ENCODE peak calls at places on chromosomes 3 and 15, in five cellular contexts. L is lung, V is tibial artery, M is BE2C, N is upper lobe of right lung. H is an unnamed sample.

GRCh38 chr3:122857019-122857418 is 62.1 kb downstream of the SLC49A4 start:
- DNase-seq in N (no peak), M (no peak), L (no peak), V (no peak), H (peak)

GRCh38 chr3:153144779-153145178 is 17.2 kb upstream of the RAP2B start:
- DNase-seq in V (no peak), M (no peak), L (no peak), N (no peak), H (peak)

GRCh38 chr15:74727727-74728126 is 2.4 kb upstream of the CYP1A1 start:
- DNase-seq in M (no peak), L (no peak), N (no peak), V (no peak), H (no peak)

GRCh38 chr3:46629571-46630517 is 17.5 kb downstream of the FAM240A start:
- DNase-seq in V (peak), M (peak), L (peak), N (peak), H (peak)

GRCh38 chr3:7436542-7436941 is 575.6 kb downstream of the GRM7 start:
- DNase-seq in L (no peak), V (no peak), M (no peak), N (no peak), H (no peak)

GRCh38 chr3:32872487-32873382 is 54.9 kb downstream of the TRIM71 start:
- DNase-seq in M (no peak), V (no peak), L (peak), N (peak), H (peak)

GRCh38 chr3:154791611-154792010 is 288.5 kb upstream of the MME start:
- DNase-seq in M (no peak), V (no peak), L (no peak), N (no peak), H (no peak)

GRCh38 chr15:85472349-85472748 is 91.9 kb downstream of the AKAP13 start:
- DNase-seq in M (no peak), N (no peak), L (no peak), V (no peak), H (no peak)

GRCh38 chr3:111999924-112000835 is 1.5 kb downstream of the TAGLN3 start:
- DNase-seq in V (no peak), N (no peak), L (no peak), M (no peak), H (no peak)

GRCh38 chr3:195767792-195768191 is 43.9 kb downstream of the MUC4 start:
- DNase-seq in M (no peak), N (peak), V (no peak), L (no peak), H (no peak)

GRCh38 chr3:76756578-76756977 is 283.3 kb upstream of the ROBO2 start:
- DNase-seq in V (no peak), L (no peak), N (no peak), M (no peak), H (no peak)

GRCh38 chr3:42264399-42265058 is 1.5 kb downstream of the CCK start:
- DNase-seq in L (peak), N (peak), M (no peak), V (no peak), H (peak)

GRCh38 chr3:145557405-145557804 is 603.6 kb downstream of the PLOD2 start:
- DNase-seq in M (peak), N (no peak), L (no peak), V (no peak), H (peak)

GRCh38 chr3:181703701-181704420 is 7.9 kb upstream of the SOX2 start:
- DNase-seq in N (no peak), V (no peak), M (no peak), L (no peak), H (no peak)

GRCh38 chr3:63193647-63194046 is 84.5 kb upstream of the SYNPR start:
- DNase-seq in M (no peak), N (no peak), V (no peak), L (no peak), H (peak)

GRCh38 chr15:60001642-60002527 is 2.2 kb upstream of the FOXB1 start:
- DNase-seq in L (no peak), N (no peak), V (no peak), M (no peak), H (no peak)

GRCh38 chr3:132788299-132788698 is 66.1 kb upstream of the NPHP3 start:
- DNase-seq in L (no peak), V (no peak), M (no peak), N (no peak), H (peak)

GRCh38 chr3:152497457-152497856 is 228.7 kb downstream of the MBNL1 start:
- DNase-seq in N (no peak), L (no peak), M (no peak), V (no peak), H (no peak)

GRCh38 chr15:33678606-33679005 is 289.7 kb upstream of the CHRM5 start:
- DNase-seq in L (no peak), N (no peak), M (peak), V (no peak), H (no peak)

GRCh38 chr3:146521356-146521755 is 23.1 kb downstream of the PLSCR1 start:
- DNase-seq in N (no peak), V (no peak), L (no peak), M (no peak), H (no peak)

GRCh38 chr3:52227766-52228165 is 2.3 kb upstream of the TLR9 start:
- DNase-seq in N (no peak), V (no peak), L (no peak), M (no peak), H (no peak)

GRCh38 chr3:139906441-139906840 is 28.5 kb upstream of the CLSTN2 start:
- DNase-seq in N (no peak), L (no peak), V (no peak), M (no peak), H (peak)

GRCh38 chr3:107524214-107525100 is 1.7 kb downstream of the BBX start:
- DNase-seq in N (peak), L (peak), M (peak), V (peak), H (peak)

GRCh38 chr3:134327594-134327975 is 46.7 kb downstream of the AMOTL2 start:
- DNase-seq in N (no peak), M (no peak), V (no peak), L (no peak), H (peak)

GRCh38 chr15:31245135-31245689 is 81.4 kb upstream of the KLF13 start:
- DNase-seq in M (no peak), N (peak), V (no peak), L (no peak), H (no peak)

GRCh38 chr3:114179575-114179974 is 723 bp upstream of the DRD3 start:
- DNase-seq in L (no peak), M (peak), N (no peak), V (no peak), H (peak)

GRCh38 chr15:90625037-90625436 is 92.1 kb upstream of the BLM start:
- DNase-seq in L (no peak), M (no peak), N (no peak), V (no peak), H (no peak)

GRCh38 chr3:35640736-35641135 is 1.4 kb downstream of the ARPP21 start:
- DNase-seq in V (no peak), N (no peak), L (no peak), M (no peak), H (no peak)

GRCh38 chr3:54079314-54079713 is 43.0 kb upstream of the CACNA2D3 start:
- DNase-seq in M (no peak), V (no peak), N (no peak), L (no peak), H (no peak)

GRCh38 chr15:39282663-39283208 is 298.1 kb upstream of the THBS1 start:
- DNase-seq in N (no peak), V (no peak), L (no peak), M (no peak), H (no peak)

GRCh38 chr3:4741404-4742307 is 237.6 kb upstream of the BHLHE40 start:
- DNase-seq in V (peak), M (no peak), L (peak), N (no peak), H (peak)

GRCh38 chr3:184085389-184085852 is 11.4 kb upstream of the HTR3E start:
- DNase-seq in N (no peak), L (no peak), M (no peak), V (no peak), H (no peak)

GRCh38 chr15:63476229-63476632 is 28.2 kb upstream of the USP3 start:
- DNase-seq in M (no peak), L (no peak), N (no peak), V (no peak), H (peak)

GRCh38 chr3:194640829-194641228 is 7.6 kb upstream of the TMEM44 start:
- DNase-seq in M (peak), L (no peak), N (no peak), V (no peak), H (peak)

GRCh38 chr15:90442423-90442822 is 54.4 kb downstream of the IQGAP1 start:
- DNase-seq in N (no peak), V (no peak), L (no peak), M (no peak), H (no peak)

GRCh38 chr3:133970916-133971315 is 58.8 kb downstream of the SLCO2A1 start:
- DNase-seq in M (peak), V (no peak), N (no peak), L (no peak), H (no peak)

GRCh38 chr3:34005886-34006285 is 207.5 kb downstream of the PDCD6IP start:
- DNase-seq in M (no peak), L (no peak), V (no peak), N (no peak), H (peak)

GRCh38 chr15:62559049-62559733 is 394.1 kb upstream of the C2CD4B start:
- DNase-seq in V (peak), M (no peak), N (no peak), L (no peak), H (no peak)

GRCh38 chr3:9202546-9202945 is 46.9 kb downstream of the SRGAP3 start:
- DNase-seq in V (no peak), L (no peak), M (no peak), N (no peak), H (no peak)

GRCh38 chr3:169298247-169298992 is 365.1 kb downstream of the MECOM start:
- DNase-seq in V (no peak), M (no peak), N (no peak), L (no peak), H (no peak)

GRCh38 chr3:169295912-169296311 is 367.6 kb downstream of the MECOM start:
- DNase-seq in M (no peak), V (no peak), L (no peak), N (no peak), H (no peak)

GRCh38 chr3:169299129-169299528 is 364.4 kb downstream of the MECOM start:
- DNase-seq in L (no peak), M (no peak), V (no peak), N (no peak), H (no peak)

GRCh38 chr3:169297214-169297613 is 366.3 kb downstream of the MECOM start:
- DNase-seq in L (no peak), V (no peak), M (no peak), N (no peak), H (no peak)

GRCh38 chr3:169295126-169295525 is 368.4 kb downstream of the MECOM start:
- DNase-seq in M (peak), V (no peak), L (no peak), N (no peak), H (peak)
- TF ChIP-seq CTCF in M (peak), V (no peak), L (no peak), N (peak), H (peak)

DNA sequence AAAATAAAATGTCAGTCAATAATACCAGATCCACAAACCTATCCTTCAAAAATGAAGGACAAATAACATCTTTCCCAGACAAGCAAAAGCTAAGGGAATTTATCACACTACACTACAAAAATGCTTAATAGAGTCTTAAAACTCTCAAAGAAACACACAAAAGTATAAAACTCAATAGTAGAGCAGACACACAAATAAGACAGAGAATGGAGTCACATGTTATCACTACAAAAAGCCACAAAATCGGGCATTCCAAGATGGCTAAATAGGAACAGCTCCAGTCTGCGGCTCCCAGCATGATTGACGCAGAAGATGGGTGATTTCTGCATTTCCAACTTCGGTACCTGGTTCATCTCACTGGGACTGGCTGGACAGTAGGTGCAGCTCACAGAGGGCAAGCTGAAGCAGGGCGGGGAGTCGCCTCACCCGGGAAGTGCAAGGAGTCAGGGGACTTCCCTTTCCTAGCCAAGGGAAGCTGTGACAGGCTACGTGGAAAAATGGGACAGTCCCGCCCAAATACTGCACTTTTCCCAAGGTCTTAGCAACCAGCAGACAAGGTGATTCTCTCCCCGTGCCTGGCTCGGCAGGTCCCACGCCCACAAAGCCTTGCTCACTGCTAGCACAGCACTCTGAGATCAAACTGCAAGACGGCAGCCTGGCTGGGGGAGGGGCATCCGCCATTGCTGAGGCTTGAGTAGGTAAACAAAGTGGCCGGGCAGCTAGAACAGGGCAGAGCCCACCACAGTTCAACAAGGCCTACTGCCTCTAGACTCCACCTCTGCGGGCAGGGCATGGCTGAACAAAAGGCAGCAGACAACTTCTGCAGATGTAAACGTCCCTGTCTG is 46.3 kb downstream of the SENP7 start:
- DNase-seq in M (no peak), L (no peak), N (no peak), V (no peak), H (no peak)
- H3K4me3 ChIP-seq in M (no peak), L (no peak), N (no peak), V (no peak), H (no peak)

GRCh38 chr15:42796955-42797779 is 60.2 kb upstream of the CDAN1 start:
- DNase-seq in L (no peak), M (no peak), V (no peak), N (no peak), H (peak)
- TF ChIP-seq CTCF in L (no peak), M (peak), V (no peak), N (no peak), H (no peak)

DNA sequence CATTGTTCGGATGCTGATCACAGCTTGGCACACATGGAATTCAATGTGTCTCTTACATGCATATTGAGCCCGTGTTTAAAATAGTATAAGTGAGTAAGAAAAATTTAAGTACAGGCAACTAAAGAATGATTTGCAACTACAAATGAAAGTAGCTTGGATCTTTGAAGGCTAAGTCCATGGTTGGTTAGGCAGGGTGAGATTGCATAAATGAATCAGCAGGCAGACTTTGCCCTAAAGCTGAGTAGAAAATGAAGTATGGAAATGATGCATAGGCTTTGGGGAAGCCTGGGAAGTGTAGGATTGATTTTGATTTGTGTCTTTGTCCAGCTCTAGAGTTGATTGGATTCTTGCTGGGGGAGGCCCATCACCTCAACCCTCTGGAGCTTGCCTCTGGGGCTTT is 68.2 kb upstream of the ADAMTSL3 start:
- DNase-seq in M (no peak), N (no peak), V (no peak), L (no peak), H (no peak)
- H3K4me3 ChIP-seq in M (no peak), N (no peak), V (no peak), L (no peak), H (no peak)

DNA sequence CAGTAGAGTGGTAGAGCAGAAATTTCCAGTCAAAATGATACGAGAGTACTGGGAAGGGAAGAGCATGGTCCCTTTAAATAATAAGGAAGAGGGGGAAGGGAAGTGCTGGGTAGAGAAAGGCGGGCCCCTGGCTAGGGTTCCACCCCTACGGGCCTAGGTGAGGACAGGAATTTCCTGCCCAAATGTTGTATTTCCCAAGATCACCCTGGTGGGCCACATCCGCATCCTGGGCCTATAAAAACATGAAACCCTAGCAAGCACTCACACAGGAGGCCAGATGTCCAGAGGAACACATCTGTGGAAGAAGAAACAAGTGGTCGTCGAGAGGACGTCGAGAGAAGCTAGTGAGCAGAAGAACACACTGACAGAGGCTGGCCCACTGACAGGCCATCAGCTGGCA is 661.2 kb downstream of the SQOR start:
- DNase-seq in V (no peak), L (no peak), N (no peak), M (no peak), H (no peak)
- TF ChIP-seq CTCF in V (no peak), L (no peak), N (no peak), M (no peak), H (no peak)

GRCh38 chr3:160259589-160259988 is 34.4 kb downstream of the C3orf80 start:
- DNase-seq in N (no peak), V (no peak), M (no peak), L (no peak), H (no peak)

GRCh38 chr3:160257606-160258005 is 32.4 kb downstream of the C3orf80 start:
- DNase-seq in L (no peak), N (no peak), V (no peak), M (no peak), H (no peak)

GRCh38 chr3:160265088-160265487 is 39.9 kb downstream of the C3orf80 start:
- DNase-seq in V (no peak), L (no peak), N (no peak), M (no peak), H (no peak)

GRCh38 chr3:160260587-160261270 is 35.5 kb downstream of the C3orf80 start:
- DNase-seq in M (no peak), L (no peak), V (no peak), N (no peak), H (no peak)
- H3K4me3 ChIP-seq in M (no peak), L (no peak), V (no peak), N (peak), H (no peak)

DNA sequence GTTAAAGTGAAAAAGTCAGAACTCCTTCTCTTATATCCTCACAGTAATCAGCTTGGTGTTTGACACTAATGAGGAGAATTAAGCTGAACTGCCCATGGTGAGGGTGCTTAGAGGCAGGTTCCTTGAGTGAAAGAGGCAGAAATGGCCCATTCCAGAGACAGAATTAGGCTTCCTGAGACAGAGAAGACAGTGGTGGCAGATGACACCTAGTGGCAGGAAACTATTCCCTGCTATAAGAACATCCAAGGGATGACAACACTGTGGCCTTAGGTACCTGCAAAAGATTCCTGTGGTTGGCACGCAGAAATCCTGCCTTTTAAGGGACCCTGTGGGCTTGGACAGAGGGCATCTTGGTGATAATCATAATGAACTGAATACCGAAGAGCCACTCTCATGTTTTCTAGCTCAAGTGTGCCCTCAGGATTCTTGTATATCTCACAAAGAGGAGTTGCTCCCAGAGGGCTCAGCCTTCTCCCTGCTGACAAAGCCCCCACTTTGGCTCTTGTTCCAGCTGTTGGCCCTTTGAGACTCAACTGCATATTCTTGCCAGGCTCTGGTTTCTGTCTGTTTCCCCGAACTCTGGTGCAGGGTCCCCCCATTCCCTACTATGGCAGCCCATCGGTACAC is 56.0 kb downstream of the KBTBD12 start:
- DNase-seq in V (no peak), L (no peak), N (no peak), M (peak), H (peak)
- TF ChIP-seq CTCF in V (peak), L (peak), N (peak), M (peak), H (peak)

GRCh38 chr15:36175181-36175750 is 404.2 kb upstream of the CDIN1 start:
- DNase-seq in M (no peak), N (no peak), V (no peak), L (no peak), H (no peak)
- H3K4me3 ChIP-seq in M (no peak), N (no peak), V (no peak), L (no peak), H (no peak)

GRCh38 chr3:142676151-142676550 is 47.7 kb upstream of the TRPC1 start:
- DNase-seq in L (no peak), N (no peak), V (no peak), M (no peak), H (no peak)

GRCh38 chr3:142680710-142681109 is 43.1 kb upstream of the TRPC1 start:
- DNase-seq in V (no peak), N (no peak), M (no peak), L (no peak), H (no peak)
- TF ChIP-seq CTCF in V (no peak), N (no peak), M (no peak), L (no peak), H (no peak)

DNA sequence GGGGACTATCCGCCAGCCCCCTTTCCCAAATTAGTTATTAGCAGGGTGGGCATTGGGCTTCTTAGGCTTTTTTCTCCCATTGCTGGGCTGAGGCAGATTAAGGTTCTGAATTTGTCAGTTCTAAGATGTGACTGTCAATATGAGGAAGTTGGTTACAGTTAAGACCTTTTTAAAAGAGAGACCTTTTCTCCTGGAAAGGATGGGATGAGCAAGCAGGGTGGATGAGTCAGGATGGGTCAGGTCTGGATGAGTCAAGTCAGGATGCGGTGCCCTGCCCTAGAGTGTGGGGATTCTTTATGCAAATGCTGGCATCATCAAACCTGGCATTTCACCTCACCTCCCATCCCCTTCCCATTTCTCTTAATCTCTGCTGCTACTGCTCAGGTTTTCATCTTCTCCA is 1.9 kb downstream of the AEN start:
- DNase-seq in N (no peak), M (no peak), V (no peak), L (no peak), H (peak)
- H3K4me3 ChIP-seq in N (peak), M (peak), V (peak), L (no peak), H (peak)